ENCODE peak calls at places on chromosomes 7 and 10, in ten cellular contexts. One of them, this sample, is unnamed.

GRCh38 chr10:11024596-11024995 is 6.9 kb downstream of the CELF2 start:
- DNase-seq in body of pancreas: no peak
- DNase-seq in uterus: no peak
- DNase-seq in endothelial cell of umbilical vein: peak
- DNase-seq in adrenal gland: no peak
- DNase-seq in heart left ventricle: no peak
- DNase-seq in A549: no peak
- DNase-seq in tibial nerve: no peak
- DNase-seq in sigmoid colon: no peak
- DNase-seq in IMR-90: no peak
- DNase-seq in this sample: no peak

GRCh38 chr10:102009801-102010425 is 46.1 kb downstream of the ARMH3 start:
- DNase-seq in IMR-90: peak
- DNase-seq in tibial nerve: peak
- DNase-seq in endothelial cell of umbilical vein: peak
- DNase-seq in body of pancreas: peak
- DNase-seq in heart left ventricle: no peak
- DNase-seq in uterus: peak
- DNase-seq in adrenal gland: peak
- DNase-seq in A549: peak
- DNase-seq in sigmoid colon: peak
- DNase-seq in this sample: peak

GRCh38 chr10:74293686-74294365 is 142.8 kb downstream of the ADK start:
- DNase-seq in IMR-90: peak
- DNase-seq in body of pancreas: no peak
- DNase-seq in adrenal gland: no peak
- DNase-seq in sigmoid colon: no peak
- DNase-seq in A549: peak
- DNase-seq in heart left ventricle: no peak
- DNase-seq in endothelial cell of umbilical vein: peak
- DNase-seq in tibial nerve: no peak
- DNase-seq in uterus: no peak
- DNase-seq in this sample: no peak

GRCh38 chr10:107481224-107481623 is 316.7 kb upstream of the SORCS1 start:
- DNase-seq in uterus: no peak
- DNase-seq in adrenal gland: no peak
- DNase-seq in tibial nerve: no peak
- DNase-seq in heart left ventricle: no peak
- DNase-seq in A549: no peak
- DNase-seq in IMR-90: no peak
- DNase-seq in body of pancreas: no peak
- DNase-seq in endothelial cell of umbilical vein: no peak
- DNase-seq in sigmoid colon: no peak
- DNase-seq in this sample: no peak

GRCh38 chr10:85612833-85613232 is 753.8 kb downstream of the GRID1 start:
- DNase-seq in heart left ventricle: no peak
- DNase-seq in body of pancreas: no peak
- DNase-seq in A549: peak
- DNase-seq in endothelial cell of umbilical vein: no peak
- DNase-seq in adrenal gland: no peak
- DNase-seq in IMR-90: no peak
- DNase-seq in tibial nerve: no peak
- DNase-seq in uterus: no peak
- DNase-seq in sigmoid colon: no peak
- DNase-seq in this sample: no peak

GRCh38 chr7:102874966-102875365 is 37.8 kb upstream of the LRRC17 start:
- DNase-seq in uterus: no peak
- DNase-seq in A549: no peak
- DNase-seq in sigmoid colon: no peak
- DNase-seq in endothelial cell of umbilical vein: no peak
- DNase-seq in tibial nerve: no peak
- DNase-seq in IMR-90: no peak
- DNase-seq in adrenal gland: no peak
- DNase-seq in body of pancreas: no peak
- DNase-seq in heart left ventricle: no peak
- DNase-seq in this sample: no peak

GRCh38 chr10:58189269-58189668 is 78.4 kb downstream of the IPMK start:
- DNase-seq in uterus: no peak
- DNase-seq in body of pancreas: no peak
- DNase-seq in heart left ventricle: no peak
- DNase-seq in IMR-90: peak
- DNase-seq in A549: peak
- DNase-seq in adrenal gland: no peak
- DNase-seq in sigmoid colon: no peak
- DNase-seq in tibial nerve: no peak
- DNase-seq in endothelial cell of umbilical vein: no peak
- DNase-seq in this sample: no peak

GRCh38 chr7:80288175-80289122 is 153.8 kb downstream of the GNAI1 start:
- DNase-seq in endothelial cell of umbilical vein: no peak
- DNase-seq in heart left ventricle: no peak
- DNase-seq in A549: peak
- DNase-seq in adrenal gland: no peak
- DNase-seq in body of pancreas: no peak
- DNase-seq in uterus: no peak
- DNase-seq in tibial nerve: no peak
- DNase-seq in IMR-90: peak
- DNase-seq in sigmoid colon: no peak
- DNase-seq in this sample: no peak

GRCh38 chr10:9211228-9211627 is 1156.7 kb downstream of the GATA3 start:
- DNase-seq in endothelial cell of umbilical vein: peak
- DNase-seq in A549: peak
- DNase-seq in heart left ventricle: no peak
- DNase-seq in tibial nerve: no peak
- DNase-seq in sigmoid colon: no peak
- DNase-seq in uterus: no peak
- DNase-seq in adrenal gland: no peak
- DNase-seq in body of pancreas: no peak
- DNase-seq in IMR-90: peak
- DNase-seq in this sample: no peak

GRCh38 chr7:134709197-134709596 is 62.5 kb downstream of the BPGM start:
- DNase-seq in A549: no peak
- DNase-seq in heart left ventricle: no peak
- DNase-seq in endothelial cell of umbilical vein: peak
- DNase-seq in body of pancreas: no peak
- DNase-seq in tibial nerve: no peak
- DNase-seq in adrenal gland: no peak
- DNase-seq in sigmoid colon: no peak
- DNase-seq in uterus: no peak
- DNase-seq in IMR-90: no peak
- DNase-seq in this sample: no peak

GRCh38 chr7:31814187-31814586 is 127.2 kb downstream of the PPP1R17 start:
- DNase-seq in A549: peak
- DNase-seq in tibial nerve: no peak
- DNase-seq in uterus: no peak
- DNase-seq in body of pancreas: no peak
- DNase-seq in endothelial cell of umbilical vein: peak
- DNase-seq in IMR-90: no peak
- DNase-seq in heart left ventricle: no peak
- DNase-seq in adrenal gland: no peak
- DNase-seq in sigmoid colon: no peak
- DNase-seq in this sample: no peak

GRCh38 chr7:75991531-75992082 is 2.8 kb downstream of the TMEM120A start:
- DNase-seq in adrenal gland: no peak
- DNase-seq in tibial nerve: no peak
- DNase-seq in endothelial cell of umbilical vein: no peak
- DNase-seq in IMR-90: no peak
- DNase-seq in sigmoid colon: no peak
- DNase-seq in heart left ventricle: no peak
- DNase-seq in body of pancreas: no peak
- DNase-seq in A549: no peak
- DNase-seq in uterus: no peak
- DNase-seq in this sample: no peak

GRCh38 chr7:75992083-75992755 is 2.2 kb downstream of the TMEM120A start:
- DNase-seq in A549: no peak
- DNase-seq in uterus: no peak
- DNase-seq in tibial nerve: no peak
- DNase-seq in sigmoid colon: peak
- DNase-seq in endothelial cell of umbilical vein: no peak
- DNase-seq in adrenal gland: no peak
- DNase-seq in heart left ventricle: peak
- DNase-seq in body of pancreas: no peak
- DNase-seq in IMR-90: no peak
- DNase-seq in this sample: peak

GRCh38 chr7:75987805-75988630 is 6.4 kb downstream of the TMEM120A start:
- DNase-seq in body of pancreas: no peak
- DNase-seq in heart left ventricle: no peak
- DNase-seq in A549: no peak
- DNase-seq in uterus: peak
- DNase-seq in sigmoid colon: peak
- DNase-seq in adrenal gland: no peak
- DNase-seq in IMR-90: no peak
- DNase-seq in endothelial cell of umbilical vein: no peak
- DNase-seq in tibial nerve: no peak
- DNase-seq in this sample: no peak

GRCh38 chr7:75989084-75989725 is 5.2 kb downstream of the TMEM120A start:
- DNase-seq in A549: no peak
- DNase-seq in IMR-90: no peak
- DNase-seq in tibial nerve: no peak
- DNase-seq in body of pancreas: peak
- DNase-seq in sigmoid colon: no peak
- DNase-seq in adrenal gland: peak
- DNase-seq in heart left ventricle: peak
- DNase-seq in endothelial cell of umbilical vein: peak
- DNase-seq in uterus: no peak
- DNase-seq in this sample: peak

DNA sequence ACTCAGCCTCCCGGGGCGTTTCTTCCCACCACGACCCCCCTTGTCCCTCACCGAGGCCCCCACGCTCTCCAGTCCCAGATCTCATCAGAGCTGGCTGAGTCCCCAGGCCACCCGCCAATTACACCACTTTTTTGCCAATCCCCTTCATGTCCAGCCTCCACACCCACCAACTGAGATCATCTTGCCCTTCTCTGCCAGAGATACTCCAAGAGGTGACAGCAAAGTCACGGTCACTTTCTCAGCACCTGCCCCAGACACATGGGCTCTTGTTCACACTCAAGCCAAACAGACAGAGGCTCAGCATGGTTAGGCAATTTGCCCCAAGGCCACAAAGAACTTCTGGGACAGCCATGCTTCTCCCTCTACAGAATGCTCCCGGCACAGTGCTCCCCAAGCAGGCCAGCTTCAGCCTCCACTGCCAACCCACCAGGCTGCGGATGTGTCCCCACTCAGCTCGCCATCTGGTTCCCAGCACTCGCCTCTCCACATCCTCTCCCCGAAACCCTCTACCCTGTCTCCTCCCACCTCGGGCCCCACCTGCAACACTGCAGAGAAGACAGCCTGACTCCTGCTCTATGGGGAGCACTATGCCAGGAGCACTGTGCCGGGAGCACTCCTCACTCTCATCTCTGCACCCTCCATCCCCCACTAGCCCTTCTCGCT is 4.5 kb downstream of the TMEM120A start:
- DNase-seq in sigmoid colon: peak
- DNase-seq in adrenal gland: peak
- DNase-seq in A549: no peak
- DNase-seq in tibial nerve: peak
- DNase-seq in uterus: no peak
- DNase-seq in IMR-90: no peak
- DNase-seq in endothelial cell of umbilical vein: no peak
- DNase-seq in heart left ventricle: peak
- DNase-seq in body of pancreas: peak
- DNase-seq in this sample: peak
- H3K4me3 ChIP-seq in sigmoid colon: no peak
- H3K4me3 ChIP-seq in adrenal gland: no peak
- H3K4me3 ChIP-seq in A549: no peak
- H3K4me3 ChIP-seq in tibial nerve: no peak
- H3K4me3 ChIP-seq in uterus: no peak
- H3K4me3 ChIP-seq in IMR-90: no peak
- H3K4me3 ChIP-seq in endothelial cell of umbilical vein: no peak
- H3K4me3 ChIP-seq in heart left ventricle: no peak
- H3K4me3 ChIP-seq in body of pancreas: no peak
- H3K4me3 ChIP-seq in this sample: no peak

DNA sequence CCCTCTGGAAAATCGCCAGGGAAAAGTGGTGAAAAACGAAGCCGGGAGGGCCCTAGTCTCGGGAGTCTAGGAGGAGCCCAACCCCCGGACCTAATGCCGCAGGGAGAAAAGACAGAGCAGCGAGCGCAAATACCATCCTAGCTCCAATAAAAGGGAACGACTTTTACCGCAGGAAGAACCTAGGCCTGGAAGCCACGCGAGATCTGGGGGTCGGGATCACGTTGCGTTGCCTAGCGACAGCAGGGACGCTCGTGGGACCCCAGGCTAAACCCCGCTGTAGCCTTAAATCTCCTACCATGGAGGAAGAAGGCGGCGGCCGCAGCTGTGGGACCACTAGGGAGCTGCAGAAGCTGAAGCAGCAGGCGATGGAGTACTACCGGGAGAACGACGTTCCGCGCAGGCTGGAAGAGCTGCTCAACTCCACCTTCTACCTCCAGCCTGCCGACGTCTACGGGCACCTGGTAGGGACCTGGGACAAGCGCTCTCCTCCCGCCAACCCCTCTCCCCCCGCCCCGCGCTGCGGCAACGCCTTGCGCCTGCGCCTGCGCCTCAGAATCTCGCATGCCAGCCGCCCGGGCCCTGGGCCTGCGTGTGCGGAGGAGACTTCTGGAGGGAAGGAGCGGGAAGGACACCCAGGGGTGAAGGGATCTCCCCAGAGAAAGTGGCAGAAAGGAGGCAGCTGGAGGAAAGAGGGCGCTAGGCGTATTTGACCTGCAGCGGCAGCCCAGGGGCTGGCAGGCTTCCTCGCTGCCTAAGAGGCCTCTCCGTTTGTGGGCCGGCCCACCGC is at the start of gene ENO4:
- DNase-seq in sigmoid colon: peak
- DNase-seq in heart left ventricle: peak
- DNase-seq in tibial nerve: peak
- DNase-seq in body of pancreas: peak
- DNase-seq in endothelial cell of umbilical vein: peak
- DNase-seq in IMR-90: peak
- DNase-seq in uterus: peak
- DNase-seq in A549: peak
- DNase-seq in adrenal gland: peak
- DNase-seq in this sample: peak
- TF ChIP-seq POLR2A in sigmoid colon: no peak
- TF ChIP-seq POLR2A in heart left ventricle: no peak
- TF ChIP-seq POLR2A in tibial nerve: no peak
- TF ChIP-seq POLR2A in body of pancreas: peak
- TF ChIP-seq POLR2A in endothelial cell of umbilical vein: no peak
- TF ChIP-seq POLR2A in IMR-90: no peak
- TF ChIP-seq POLR2A in uterus: peak
- TF ChIP-seq POLR2A in A549: peak
- TF ChIP-seq POLR2A in adrenal gland: peak
- TF ChIP-seq POLR2A in this sample: no peak

GRCh38 chr7:139583826-139584553 is 60.5 kb downstream of the CLEC2L start:
- DNase-seq in endothelial cell of umbilical vein: no peak
- DNase-seq in body of pancreas: no peak
- DNase-seq in uterus: peak
- DNase-seq in heart left ventricle: no peak
- DNase-seq in adrenal gland: no peak
- DNase-seq in sigmoid colon: no peak
- DNase-seq in tibial nerve: no peak
- DNase-seq in A549: no peak
- DNase-seq in IMR-90: no peak
- DNase-seq in this sample: no peak
- H3K27ac ChIP-seq in endothelial cell of umbilical vein: no peak
- H3K27ac ChIP-seq in body of pancreas: no peak
- H3K27ac ChIP-seq in uterus: no peak
- H3K27ac ChIP-seq in heart left ventricle: no peak
- H3K27ac ChIP-seq in adrenal gland: no peak
- H3K27ac ChIP-seq in sigmoid colon: no peak
- H3K27ac ChIP-seq in tibial nerve: no peak
- H3K27ac ChIP-seq in A549: no peak
- H3K27ac ChIP-seq in IMR-90: no peak
- H3K27ac ChIP-seq in this sample: no peak

GRCh38 chr7:70589010-70589409 is 542.9 kb upstream of the GALNT17 start:
- DNase-seq in uterus: no peak
- DNase-seq in body of pancreas: no peak
- DNase-seq in heart left ventricle: no peak
- DNase-seq in tibial nerve: no peak
- DNase-seq in sigmoid colon: no peak
- DNase-seq in endothelial cell of umbilical vein: no peak
- DNase-seq in A549: no peak
- DNase-seq in IMR-90: no peak
- DNase-seq in adrenal gland: no peak
- DNase-seq in this sample: no peak
- H3K4me3 ChIP-seq in uterus: no peak
- H3K4me3 ChIP-seq in body of pancreas: no peak
- H3K4me3 ChIP-seq in heart left ventricle: no peak
- H3K4me3 ChIP-seq in tibial nerve: no peak
- H3K4me3 ChIP-seq in sigmoid colon: no peak
- H3K4me3 ChIP-seq in endothelial cell of umbilical vein: no peak
- H3K4me3 ChIP-seq in A549: no peak
- H3K4me3 ChIP-seq in IMR-90: no peak
- H3K4me3 ChIP-seq in adrenal gland: no peak
- H3K4me3 ChIP-seq in this sample: no peak